ENCODE peak calls at places on chromosomes 13 and 19, in nine cellular contexts. One of them, this sample, is unnamed.

GRCh38 chr13:48302920-48303330 is 626 bp upstream of the RB1 start:
- DNase-seq in breast epithelium: no peak
- DNase-seq in GM12891: no peak
- DNase-seq in suprapubic skin: no peak
- DNase-seq in esophagus muscularis mucosa: no peak
- DNase-seq in sigmoid colon: no peak
- DNase-seq in transverse colon: no peak
- DNase-seq in stomach: no peak
- DNase-seq in K562: no peak
- DNase-seq in this sample: no peak

GRCh38 chr13:74301200-74302063 is 167.2 kb upstream of the KLF12 start:
- DNase-seq in esophagus muscularis mucosa: no peak
- DNase-seq in breast epithelium: no peak
- DNase-seq in GM12891: no peak
- DNase-seq in transverse colon: no peak
- DNase-seq in stomach: no peak
- DNase-seq in K562: no peak
- DNase-seq in suprapubic skin: no peak
- DNase-seq in sigmoid colon: no peak
- DNase-seq in this sample: no peak

GRCh38 chr19:34232566-34233481 is 21.5 kb upstream of the GARRE1 start:
- DNase-seq in breast epithelium: peak; percentile 53
- DNase-seq in stomach: no peak
- DNase-seq in sigmoid colon: peak; percentile 77
- DNase-seq in transverse colon: no peak
- DNase-seq in GM12891: no peak
- DNase-seq in suprapubic skin: no peak
- DNase-seq in K562: peak; percentile 54
- DNase-seq in esophagus muscularis mucosa: no peak
- DNase-seq in this sample: no peak

GRCh38 chr13:112831801-112832200 is 137.2 kb upstream of the MCF2L start:
- DNase-seq in K562: no peak
- DNase-seq in breast epithelium: no peak
- DNase-seq in GM12891: no peak
- DNase-seq in stomach: no peak
- DNase-seq in sigmoid colon: peak; percentile 22
- DNase-seq in suprapubic skin: no peak
- DNase-seq in esophagus muscularis mucosa: no peak
- DNase-seq in transverse colon: no peak
- DNase-seq in this sample: no peak

GRCh38 chr19:43639507-43640423 is at the start of gene CADM4:
- DNase-seq in esophagus muscularis mucosa: no peak
- DNase-seq in stomach: peak; percentile 43
- DNase-seq in suprapubic skin: no peak
- DNase-seq in GM12891: peak; percentile 49
- DNase-seq in K562: peak; percentile 37
- DNase-seq in breast epithelium: peak; percentile 27
- DNase-seq in sigmoid colon: peak; percentile 69
- DNase-seq in transverse colon: peak; percentile 44
- DNase-seq in this sample: peak; percentile 28

GRCh38 chr13:39675904-39676303 is 20.4 kb downstream of the COG6 start:
- DNase-seq in esophagus muscularis mucosa: no peak
- DNase-seq in transverse colon: no peak
- DNase-seq in GM12891: no peak
- DNase-seq in suprapubic skin: no peak
- DNase-seq in K562: no peak
- DNase-seq in stomach: no peak
- DNase-seq in breast epithelium: no peak
- DNase-seq in sigmoid colon: no peak
- DNase-seq in this sample: no peak

GRCh38 chr13:99307648-99308339 is 595 bp upstream of the GPR183 start:
- DNase-seq in suprapubic skin: no peak
- DNase-seq in GM12891: no peak
- DNase-seq in breast epithelium: no peak
- DNase-seq in esophagus muscularis mucosa: no peak
- DNase-seq in sigmoid colon: no peak
- DNase-seq in K562: peak; percentile 79
- DNase-seq in transverse colon: peak; percentile 41
- DNase-seq in stomach: no peak
- DNase-seq in this sample: no peak

GRCh38 chr19:35718345-35719041 is 690 bp downstream of the KMT2B start:
- DNase-seq in transverse colon: peak; percentile 49
- DNase-seq in esophagus muscularis mucosa: no peak
- DNase-seq in stomach: peak; percentile 32
- DNase-seq in breast epithelium: no peak
- DNase-seq in suprapubic skin: peak; percentile 81
- DNase-seq in K562: peak; percentile 27
- DNase-seq in sigmoid colon: no peak
- DNase-seq in GM12891: no peak
- DNase-seq in this sample: peak; percentile 35

GRCh38 chr19:46205183-46205984 is 24.2 kb upstream of the IGFL1 start:
- DNase-seq in esophagus muscularis mucosa: no peak
- DNase-seq in GM12891: no peak
- DNase-seq in stomach: no peak
- DNase-seq in suprapubic skin: no peak
- DNase-seq in K562: peak; percentile 33
- DNase-seq in sigmoid colon: no peak
- DNase-seq in transverse colon: no peak
- DNase-seq in breast epithelium: no peak
- DNase-seq in this sample: no peak

GRCh38 chr13:73684750-73685149 is 449.5 kb downstream of the KLF12 start:
- DNase-seq in breast epithelium: no peak
- DNase-seq in stomach: no peak
- DNase-seq in esophagus muscularis mucosa: no peak
- DNase-seq in transverse colon: no peak
- DNase-seq in K562: no peak
- DNase-seq in GM12891: no peak
- DNase-seq in sigmoid colon: no peak
- DNase-seq in suprapubic skin: no peak
- DNase-seq in this sample: no peak

GRCh38 chr19:50649433-50650391 is at the start of gene C19orf81:
- DNase-seq in suprapubic skin: no peak
- DNase-seq in K562: peak; percentile 79
- DNase-seq in stomach: no peak
- DNase-seq in transverse colon: no peak
- DNase-seq in GM12891: no peak
- DNase-seq in esophagus muscularis mucosa: no peak
- DNase-seq in breast epithelium: no peak
- DNase-seq in sigmoid colon: no peak
- DNase-seq in this sample: no peak
- TF ChIP-seq POLR2AphosphoS5 in suprapubic skin: no peak
- TF ChIP-seq POLR2AphosphoS5 in K562: no peak
- TF ChIP-seq POLR2AphosphoS5 in stomach: no peak
- TF ChIP-seq POLR2AphosphoS5 in transverse colon: no peak
- TF ChIP-seq POLR2AphosphoS5 in GM12891: no peak
- TF ChIP-seq POLR2AphosphoS5 in esophagus muscularis mucosa: no peak
- TF ChIP-seq POLR2AphosphoS5 in breast epithelium: no peak
- TF ChIP-seq POLR2AphosphoS5 in sigmoid colon: no peak
- TF ChIP-seq POLR2AphosphoS5 in this sample: no peak

GRCh38 chr19:7199613-7200533 is 94.3 kb downstream of the INSR start:
- DNase-seq in breast epithelium: no peak
- DNase-seq in esophagus muscularis mucosa: no peak
- DNase-seq in stomach: peak; percentile 46
- DNase-seq in K562: no peak
- DNase-seq in sigmoid colon: no peak
- DNase-seq in transverse colon: peak; percentile 57
- DNase-seq in GM12891: no peak
- DNase-seq in suprapubic skin: no peak
- DNase-seq in this sample: no peak

GRCh38 chr19:7194566-7194965 is 99.6 kb downstream of the INSR start:
- DNase-seq in GM12891: no peak
- DNase-seq in K562: no peak
- DNase-seq in breast epithelium: no peak
- DNase-seq in stomach: no peak
- DNase-seq in transverse colon: no peak
- DNase-seq in suprapubic skin: no peak
- DNase-seq in esophagus muscularis mucosa: no peak
- DNase-seq in sigmoid colon: no peak
- DNase-seq in this sample: no peak

GRCh38 chr19:7197760-7198696 is 96.2 kb downstream of the INSR start:
- DNase-seq in esophagus muscularis mucosa: peak; percentile 97
- DNase-seq in sigmoid colon: peak; percentile 97
- DNase-seq in breast epithelium: peak; percentile 79
- DNase-seq in stomach: peak; percentile 95
- DNase-seq in K562: peak; percentile 90
- DNase-seq in GM12891: peak; percentile 91
- DNase-seq in transverse colon: peak; percentile 94
- DNase-seq in suprapubic skin: peak; percentile 92
- DNase-seq in this sample: peak; percentile 98

GRCh38 chr19:7196721-7197168 is 97.5 kb downstream of the INSR start:
- DNase-seq in transverse colon: no peak
- DNase-seq in K562: no peak
- DNase-seq in sigmoid colon: peak; percentile 90
- DNase-seq in stomach: no peak
- DNase-seq in GM12891: no peak
- DNase-seq in suprapubic skin: peak; percentile 86
- DNase-seq in breast epithelium: no peak
- DNase-seq in esophagus muscularis mucosa: no peak
- DNase-seq in this sample: peak; percentile 26

DNA sequence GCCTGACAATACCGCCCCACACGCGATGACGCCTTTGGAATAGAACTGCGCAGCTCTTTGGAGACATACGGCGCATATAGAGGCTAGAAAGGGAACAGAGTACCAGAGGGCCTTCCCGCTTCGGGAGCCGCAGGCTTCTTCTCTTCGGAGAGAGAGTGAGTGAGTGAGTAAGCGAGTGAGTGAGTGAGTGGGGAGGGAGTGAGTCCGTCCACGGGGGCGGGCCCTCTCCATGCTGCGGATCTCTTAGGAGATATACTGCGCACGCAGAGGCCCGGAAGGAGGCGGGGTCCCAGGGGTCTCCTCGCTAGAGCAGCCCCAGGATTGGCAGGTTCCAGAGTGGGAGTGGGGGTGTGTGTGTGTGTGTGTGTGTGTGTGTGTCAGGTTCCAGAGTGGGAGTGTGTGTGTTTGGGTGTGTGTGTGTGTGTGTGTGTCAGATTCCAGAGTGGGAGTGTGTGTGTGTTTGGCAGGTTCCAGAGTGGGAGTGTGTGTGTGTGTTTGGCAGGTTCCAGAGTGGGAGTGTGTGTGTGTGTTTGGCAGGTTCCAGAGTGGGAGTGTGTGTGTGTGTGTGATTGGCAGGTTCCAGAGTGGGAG is 97.0 kb downstream of the INSR start:
- DNase-seq in breast epithelium: peak; percentile 91
- DNase-seq in esophagus muscularis mucosa: peak; percentile 98
- DNase-seq in stomach: peak; percentile 92
- DNase-seq in suprapubic skin: peak; percentile 98
- DNase-seq in sigmoid colon: peak; percentile 99
- DNase-seq in K562: peak; percentile 83
- DNase-seq in GM12891: peak; percentile 65
- DNase-seq in transverse colon: peak; percentile 92
- DNase-seq in this sample: peak; percentile 95
- TF ChIP-seq POLR2A in breast epithelium: peak; percentile 10
- TF ChIP-seq POLR2A in esophagus muscularis mucosa: no peak
- TF ChIP-seq POLR2A in stomach: no peak
- TF ChIP-seq POLR2A in suprapubic skin: no peak
- TF ChIP-seq POLR2A in sigmoid colon: no peak
- TF ChIP-seq POLR2A in K562: no peak
- TF ChIP-seq POLR2A in GM12891: no peak
- TF ChIP-seq POLR2A in transverse colon: no peak
- TF ChIP-seq POLR2A in this sample: no peak

DNA sequence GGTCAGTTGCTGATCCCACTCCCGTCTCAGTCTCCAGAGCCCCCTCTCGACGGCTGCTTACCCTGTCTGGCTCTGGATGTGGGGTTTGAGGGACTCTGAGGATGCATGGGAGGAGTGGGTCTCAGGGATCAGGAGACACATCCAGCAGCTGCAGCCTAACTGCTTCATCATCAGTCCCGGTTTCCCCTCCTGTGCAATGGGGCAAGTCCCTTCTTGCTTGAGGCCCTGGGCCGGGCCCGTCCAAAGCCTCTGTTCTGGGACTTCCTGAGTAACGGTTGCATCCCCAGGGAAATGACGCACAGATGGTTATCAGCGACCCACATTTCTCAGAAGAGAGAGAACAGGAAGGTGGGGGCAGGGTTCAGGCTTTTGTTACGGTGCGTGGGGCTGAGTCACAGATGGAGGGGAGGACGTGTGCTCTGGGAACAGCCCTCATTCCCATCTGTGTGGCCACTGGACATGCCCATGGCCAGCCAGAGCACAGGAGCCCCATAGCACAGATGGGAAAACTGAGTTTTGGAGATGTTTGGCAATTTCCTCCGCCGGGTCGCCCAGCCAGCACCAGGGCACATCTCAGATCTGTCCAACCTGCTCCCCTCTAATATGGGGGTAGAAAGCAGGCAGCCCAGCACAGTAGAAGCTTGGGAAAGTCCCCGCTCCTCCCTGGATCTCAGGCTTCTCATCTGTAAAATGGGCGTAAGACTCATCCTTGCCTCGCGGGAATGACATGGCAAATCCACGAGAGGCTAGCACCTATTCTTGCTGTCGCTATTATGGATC is 19.3 kb downstream of the GNA15 start:
- DNase-seq in esophagus muscularis mucosa: no peak
- DNase-seq in suprapubic skin: no peak
- DNase-seq in sigmoid colon: peak; percentile 77
- DNase-seq in stomach: peak; percentile 61
- DNase-seq in K562: peak; percentile 97
- DNase-seq in breast epithelium: peak; percentile 30
- DNase-seq in transverse colon: peak; percentile 62
- DNase-seq in GM12891: peak; percentile 71
- DNase-seq in this sample: peak; percentile 90
- TF ChIP-seq POLR2AphosphoS5 in esophagus muscularis mucosa: peak; percentile 67
- TF ChIP-seq POLR2AphosphoS5 in suprapubic skin: peak; percentile 64
- TF ChIP-seq POLR2AphosphoS5 in sigmoid colon: peak; percentile 52
- TF ChIP-seq POLR2AphosphoS5 in stomach: peak; percentile 66
- TF ChIP-seq POLR2AphosphoS5 in K562: peak; percentile 75
- TF ChIP-seq POLR2AphosphoS5 in breast epithelium: peak; percentile 73
- TF ChIP-seq POLR2AphosphoS5 in transverse colon: peak; percentile 31
- TF ChIP-seq POLR2AphosphoS5 in GM12891: peak; percentile 60
- TF ChIP-seq POLR2AphosphoS5 in this sample: peak; percentile 100

DNA sequence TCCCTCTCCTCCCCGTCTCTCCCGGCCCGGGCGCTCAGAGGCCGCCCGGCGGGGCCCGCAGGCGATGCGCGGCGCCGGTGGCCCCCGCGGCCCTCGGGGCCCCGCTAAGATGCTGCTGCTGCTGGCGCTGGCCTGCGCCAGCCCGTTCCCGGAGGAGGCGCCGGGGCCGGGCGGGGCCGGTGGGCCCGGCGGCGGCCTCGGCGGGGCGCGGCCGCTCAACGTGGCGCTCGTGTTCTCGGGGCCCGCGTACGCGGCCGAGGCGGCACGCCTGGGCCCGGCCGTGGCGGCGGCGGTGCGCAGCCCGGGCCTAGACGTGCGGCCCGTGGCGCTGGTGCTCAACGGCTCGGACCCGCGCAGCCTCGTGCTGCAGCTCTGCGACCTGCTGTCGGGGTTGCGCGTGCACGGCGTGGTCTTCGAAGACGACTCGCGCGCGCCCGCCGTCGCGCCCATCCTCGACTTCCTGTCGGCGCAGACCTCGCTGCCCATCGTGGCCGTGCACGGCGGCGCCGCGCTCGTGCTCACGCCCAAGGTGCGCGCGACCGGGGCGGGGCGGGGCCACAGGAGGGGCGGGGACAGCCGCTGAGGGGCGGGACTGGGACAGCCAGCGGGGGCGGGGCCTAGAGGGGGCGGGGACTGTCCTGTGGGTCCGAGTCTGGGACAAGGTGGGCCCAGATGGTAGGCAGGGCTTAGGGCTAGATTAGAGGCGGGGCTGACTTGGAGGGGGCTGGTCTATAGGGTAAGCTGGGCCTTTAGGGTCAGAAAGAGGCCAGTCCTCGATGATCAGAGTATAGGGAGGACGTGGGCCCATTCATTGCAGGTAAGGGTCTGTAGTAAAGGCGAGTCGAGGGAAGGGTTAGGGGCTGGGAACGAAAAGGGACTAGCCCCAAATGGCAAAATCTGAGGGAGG is 5.1 kb downstream of the GRIN2D start:
- DNase-seq in esophagus muscularis mucosa: no peak
- DNase-seq in sigmoid colon: peak; percentile 76
- DNase-seq in K562: peak; percentile 97
- DNase-seq in suprapubic skin: peak; percentile 89
- DNase-seq in transverse colon: peak; percentile 88
- DNase-seq in GM12891: peak; percentile 85
- DNase-seq in stomach: peak; percentile 78
- DNase-seq in breast epithelium: peak; percentile 48
- DNase-seq in this sample: peak; percentile 74
- TF ChIP-seq POLR2A in esophagus muscularis mucosa: no peak
- TF ChIP-seq POLR2A in sigmoid colon: no peak
- TF ChIP-seq POLR2A in K562: peak; percentile 98
- TF ChIP-seq POLR2A in suprapubic skin: no peak
- TF ChIP-seq POLR2A in transverse colon: no peak
- TF ChIP-seq POLR2A in GM12891: no peak
- TF ChIP-seq POLR2A in stomach: no peak
- TF ChIP-seq POLR2A in breast epithelium: no peak
- TF ChIP-seq POLR2A in this sample: peak; percentile 52

This sample was measured in upper lobe of left lung.